ENCODE peak calls at places on chromosomes 4 and X, in eight cellular contexts. One of them, this sample, is unnamed.
A peak's percentile ranks its signal among the peaks of the same experiment; 100 is the strongest.

GRCh38 chr4:154041595-154042086 is 252.8 kb upstream of the SFRP2 start:
- DNase-seq in CD8-positive, alpha-beta memory T cell: no peak
- DNase-seq in K562: no peak
- DNase-seq in spleen: no peak
- DNase-seq in mesendoderm: no peak
- DNase-seq in psoas muscle: no peak
- DNase-seq in upper lobe of left lung: no peak
- DNase-seq in left ventricle myocardium inferior: no peak
- DNase-seq in this sample: no peak

GRCh38 chr4:186760576-186760975 is 36.9 kb upstream of the FAT1 start:
- DNase-seq in left ventricle myocardium inferior: no peak
- DNase-seq in mesendoderm: no peak
- DNase-seq in K562: no peak
- DNase-seq in spleen: no peak
- DNase-seq in CD8-positive, alpha-beta memory T cell: no peak
- DNase-seq in psoas muscle: no peak
- DNase-seq in upper lobe of left lung: no peak
- DNase-seq in this sample: no peak

GRCh38 chrX:103658681-103659433 is 27.6 kb downstream of the MORF4L2 start:
- DNase-seq in CD8-positive, alpha-beta memory T cell: no peak
- DNase-seq in mesendoderm: no peak
- DNase-seq in psoas muscle: no peak
- DNase-seq in upper lobe of left lung: no peak
- DNase-seq in spleen: no peak
- DNase-seq in K562: no peak
- DNase-seq in left ventricle myocardium inferior: no peak
- DNase-seq in this sample: no peak

GRCh38 chr4:156190606-156191005 is 236.9 kb upstream of the CTSO start:
- DNase-seq in K562: no peak
- DNase-seq in mesendoderm: no peak
- DNase-seq in psoas muscle: no peak
- DNase-seq in upper lobe of left lung: no peak
- DNase-seq in left ventricle myocardium inferior: no peak
- DNase-seq in CD8-positive, alpha-beta memory T cell: no peak
- DNase-seq in spleen: no peak
- DNase-seq in this sample: no peak

GRCh38 chrX:113929004-113929403 is 654.9 kb upstream of the HTR2C start:
- DNase-seq in mesendoderm: peak; percentile 92
- DNase-seq in CD8-positive, alpha-beta memory T cell: no peak
- DNase-seq in upper lobe of left lung: peak; percentile 29
- DNase-seq in K562: peak; percentile 18
- DNase-seq in left ventricle myocardium inferior: no peak
- DNase-seq in psoas muscle: no peak
- DNase-seq in spleen: no peak
- DNase-seq in this sample: no peak

GRCh38 chrX:40576291-40576690 is 4.5 kb upstream of the ATP6AP2 start:
- DNase-seq in CD8-positive, alpha-beta memory T cell: no peak
- DNase-seq in spleen: no peak
- DNase-seq in upper lobe of left lung: no peak
- DNase-seq in left ventricle myocardium inferior: no peak
- DNase-seq in psoas muscle: no peak
- DNase-seq in mesendoderm: no peak
- DNase-seq in K562: no peak
- DNase-seq in this sample: no peak

GRCh38 chr4:5433196-5433595 is 275.2 kb downstream of the EVC2 start:
- DNase-seq in mesendoderm: no peak
- DNase-seq in upper lobe of left lung: no peak
- DNase-seq in CD8-positive, alpha-beta memory T cell: no peak
- DNase-seq in left ventricle myocardium inferior: no peak
- DNase-seq in K562: no peak
- DNase-seq in psoas muscle: no peak
- DNase-seq in spleen: no peak
- DNase-seq in this sample: no peak

GRCh38 chr4:53463340-53463739 is 85.9 kb downstream of the FIP1L1 start:
- DNase-seq in upper lobe of left lung: no peak
- DNase-seq in CD8-positive, alpha-beta memory T cell: no peak
- DNase-seq in psoas muscle: no peak
- DNase-seq in K562: no peak
- DNase-seq in left ventricle myocardium inferior: no peak
- DNase-seq in spleen: no peak
- DNase-seq in mesendoderm: no peak
- DNase-seq in this sample: no peak

GRCh38 chr4:181959121-181959520 is 284.1 kb upstream of the TENM3 start:
- DNase-seq in psoas muscle: no peak
- DNase-seq in mesendoderm: peak; percentile 59
- DNase-seq in spleen: no peak
- DNase-seq in left ventricle myocardium inferior: no peak
- DNase-seq in K562: no peak
- DNase-seq in CD8-positive, alpha-beta memory T cell: no peak
- DNase-seq in upper lobe of left lung: no peak
- DNase-seq in this sample: no peak

GRCh38 chr4:6680372-6681034 is 13.2 kb upstream of the S100P start:
- DNase-seq in mesendoderm: peak; percentile 57
- DNase-seq in psoas muscle: no peak
- DNase-seq in K562: peak; percentile 67
- DNase-seq in upper lobe of left lung: no peak
- DNase-seq in CD8-positive, alpha-beta memory T cell: peak; percentile 18
- DNase-seq in left ventricle myocardium inferior: no peak
- DNase-seq in spleen: peak; percentile 37
- DNase-seq in this sample: no peak

GRCh38 chr4:8537041-8537461 is 43.1 kb upstream of the GPR78 start:
- DNase-seq in mesendoderm: no peak
- DNase-seq in upper lobe of left lung: peak; percentile 77
- DNase-seq in spleen: no peak
- DNase-seq in left ventricle myocardium inferior: no peak
- DNase-seq in K562: no peak
- DNase-seq in psoas muscle: peak; percentile 56
- DNase-seq in CD8-positive, alpha-beta memory T cell: no peak
- DNase-seq in this sample: peak; percentile 63

GRCh38 chr4:163609046-163609445 is 114.6 kb downstream of the TMA16 start:
- DNase-seq in spleen: no peak
- DNase-seq in upper lobe of left lung: no peak
- DNase-seq in K562: no peak
- DNase-seq in left ventricle myocardium inferior: no peak
- DNase-seq in mesendoderm: no peak
- DNase-seq in CD8-positive, alpha-beta memory T cell: no peak
- DNase-seq in psoas muscle: no peak
- DNase-seq in this sample: no peak

GRCh38 chr4:76383001-76383400 is 37.9 kb downstream of the CCDC158 start:
- DNase-seq in CD8-positive, alpha-beta memory T cell: no peak
- DNase-seq in mesendoderm: peak; percentile 2
- DNase-seq in psoas muscle: no peak
- DNase-seq in upper lobe of left lung: no peak
- DNase-seq in K562: no peak
- DNase-seq in left ventricle myocardium inferior: no peak
- DNase-seq in spleen: no peak
- DNase-seq in this sample: no peak

GRCh38 chrX:54181196-54181953 is 1.7 kb downstream of the FAM120C start:
- DNase-seq in mesendoderm: no peak
- DNase-seq in K562: no peak
- DNase-seq in psoas muscle: no peak
- DNase-seq in CD8-positive, alpha-beta memory T cell: no peak
- DNase-seq in left ventricle myocardium inferior: no peak
- DNase-seq in spleen: no peak
- DNase-seq in upper lobe of left lung: no peak
- DNase-seq in this sample: no peak

GRCh38 chr4:95537967-95538485 is 10.7 kb downstream of the UNC5C start:
- DNase-seq in upper lobe of left lung: no peak
- DNase-seq in psoas muscle: no peak
- DNase-seq in CD8-positive, alpha-beta memory T cell: no peak
- DNase-seq in mesendoderm: no peak
- DNase-seq in spleen: no peak
- DNase-seq in left ventricle myocardium inferior: no peak
- DNase-seq in K562: no peak
- DNase-seq in this sample: no peak

GRCh38 chr4:95539056-95539455 is 9.7 kb downstream of the UNC5C start:
- DNase-seq in left ventricle myocardium inferior: no peak
- DNase-seq in spleen: no peak
- DNase-seq in mesendoderm: no peak
- DNase-seq in K562: no peak
- DNase-seq in upper lobe of left lung: no peak
- DNase-seq in psoas muscle: no peak
- DNase-seq in CD8-positive, alpha-beta memory T cell: no peak
- DNase-seq in this sample: no peak

GRCh38 chr4:95537181-95537580 is 11.6 kb downstream of the UNC5C start:
- DNase-seq in mesendoderm: no peak
- DNase-seq in left ventricle myocardium inferior: no peak
- DNase-seq in upper lobe of left lung: no peak
- DNase-seq in CD8-positive, alpha-beta memory T cell: no peak
- DNase-seq in K562: no peak
- DNase-seq in spleen: no peak
- DNase-seq in psoas muscle: no peak
- DNase-seq in this sample: no peak

GRCh38 chr4:95535180-95535579 is 13.6 kb downstream of the UNC5C start:
- DNase-seq in CD8-positive, alpha-beta memory T cell: no peak
- DNase-seq in upper lobe of left lung: no peak
- DNase-seq in psoas muscle: no peak
- DNase-seq in left ventricle myocardium inferior: no peak
- DNase-seq in mesendoderm: no peak
- DNase-seq in K562: no peak
- DNase-seq in spleen: no peak
- DNase-seq in this sample: no peak

DNA sequence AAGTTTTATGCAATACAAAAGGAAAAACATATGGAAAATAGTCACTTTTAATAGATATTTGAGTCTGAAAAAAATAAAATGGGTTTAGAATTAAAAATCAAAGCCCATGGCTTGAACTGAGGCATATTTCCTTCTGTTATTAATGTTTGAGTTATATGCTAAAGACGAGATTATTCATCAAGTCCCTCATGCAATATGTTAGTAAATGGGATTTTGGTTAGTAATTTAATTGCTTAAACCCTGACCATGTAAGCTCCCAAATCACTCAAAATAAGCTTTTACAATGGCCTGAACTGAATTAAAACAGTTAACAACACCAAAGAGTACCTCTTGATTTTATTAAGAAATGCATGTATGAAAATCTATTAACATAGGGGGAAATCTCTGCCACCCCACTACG is 12.1 kb downstream of the UNC5C start:
- DNase-seq in CD8-positive, alpha-beta memory T cell: no peak
- DNase-seq in spleen: no peak
- DNase-seq in psoas muscle: no peak
- DNase-seq in K562: no peak
- DNase-seq in left ventricle myocardium inferior: no peak
- DNase-seq in mesendoderm: no peak
- DNase-seq in upper lobe of left lung: no peak
- DNase-seq in this sample: no peak
- H3K27ac ChIP-seq in CD8-positive, alpha-beta memory T cell: no peak overlapping the region
- H3K27ac ChIP-seq in spleen: peak overlapping the region; percentile 33
- H3K27ac ChIP-seq in psoas muscle: no peak overlapping the region
- H3K27ac ChIP-seq in K562: no peak overlapping the region
- H3K27ac ChIP-seq in left ventricle myocardium inferior: peak overlapping the region; percentile 92
- H3K27ac ChIP-seq in mesendoderm: no peak overlapping the region
- H3K27ac ChIP-seq in upper lobe of left lung: peak overlapping the region; percentile 35
- H3K27ac ChIP-seq in this sample: peak overlapping the region; percentile 71

DNA sequence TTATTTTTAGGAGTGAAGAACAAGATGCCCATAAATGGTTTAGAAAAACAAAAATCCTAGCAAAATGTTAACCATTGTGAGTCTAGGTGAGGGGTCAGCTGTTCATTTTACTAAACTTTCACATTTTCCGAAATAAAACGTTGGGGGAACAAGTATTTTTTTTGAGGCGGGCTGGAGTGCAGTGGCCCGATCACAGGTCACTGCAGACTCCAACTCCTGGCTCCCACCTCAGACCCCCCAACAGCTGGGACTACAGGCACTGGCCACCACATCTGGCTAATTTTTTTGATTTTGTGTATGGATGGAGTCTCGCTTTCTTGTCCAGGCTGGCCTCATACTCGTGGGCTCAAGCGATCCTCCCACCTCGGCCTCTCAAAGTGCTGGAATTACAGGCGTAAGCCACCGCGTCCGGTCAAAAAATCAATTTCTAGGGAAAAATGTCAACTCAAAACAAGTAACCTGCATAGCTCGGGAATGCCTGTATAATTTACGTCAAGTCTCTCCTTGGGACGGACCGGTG is 741 bp upstream of the TAF1 start:
- DNase-seq in upper lobe of left lung: no peak
- DNase-seq in spleen: no peak
- DNase-seq in K562: no peak
- DNase-seq in CD8-positive, alpha-beta memory T cell: no peak
- DNase-seq in psoas muscle: no peak
- DNase-seq in mesendoderm: no peak
- DNase-seq in left ventricle myocardium inferior: no peak
- DNase-seq in this sample: no peak
- H3K27ac ChIP-seq in upper lobe of left lung: peak overlapping the region; percentile 88
- H3K27ac ChIP-seq in spleen: peak overlapping the region; percentile 95
- H3K27ac ChIP-seq in K562: peak overlapping the region; percentile 99
- H3K27ac ChIP-seq in CD8-positive, alpha-beta memory T cell: peak overlapping the region; percentile 94
- H3K27ac ChIP-seq in psoas muscle: peak overlapping the region; percentile 87
- H3K27ac ChIP-seq in mesendoderm: no peak overlapping the region
- H3K27ac ChIP-seq in left ventricle myocardium inferior: peak overlapping the region; percentile 92
- H3K27ac ChIP-seq in this sample: peak overlapping the region; percentile 81

DNA sequence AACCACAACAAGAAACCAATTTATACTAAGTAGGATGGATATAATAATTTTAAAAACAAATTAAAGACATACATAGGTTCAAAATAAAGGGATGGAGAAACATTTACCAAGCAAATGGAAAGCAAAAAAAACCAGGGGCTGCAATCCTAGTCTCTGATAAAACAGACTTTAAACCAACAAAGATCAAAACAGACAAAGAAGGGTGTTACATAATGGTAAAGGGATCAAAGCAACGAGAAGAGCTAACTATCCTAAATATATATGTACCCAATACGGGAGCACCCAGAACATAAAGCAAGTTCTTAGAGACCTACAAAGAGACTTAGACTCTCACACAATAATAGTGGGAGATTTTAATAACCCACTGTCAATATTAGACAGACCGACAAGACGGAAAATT is 66.6 kb downstream of the ATRX start:
- DNase-seq in K562: no peak
- DNase-seq in upper lobe of left lung: no peak
- DNase-seq in CD8-positive, alpha-beta memory T cell: no peak
- DNase-seq in spleen: no peak
- DNase-seq in psoas muscle: no peak
- DNase-seq in left ventricle myocardium inferior: no peak
- DNase-seq in mesendoderm: no peak
- DNase-seq in this sample: no peak
- H3K27ac ChIP-seq in K562: no peak overlapping the region
- H3K27ac ChIP-seq in upper lobe of left lung: no peak overlapping the region
- H3K27ac ChIP-seq in CD8-positive, alpha-beta memory T cell: no peak overlapping the region
- H3K27ac ChIP-seq in spleen: no peak overlapping the region
- H3K27ac ChIP-seq in psoas muscle: no peak overlapping the region
- H3K27ac ChIP-seq in left ventricle myocardium inferior: no peak overlapping the region
- H3K27ac ChIP-seq in mesendoderm: no peak overlapping the region
- H3K27ac ChIP-seq in this sample: no peak overlapping the region

DNA sequence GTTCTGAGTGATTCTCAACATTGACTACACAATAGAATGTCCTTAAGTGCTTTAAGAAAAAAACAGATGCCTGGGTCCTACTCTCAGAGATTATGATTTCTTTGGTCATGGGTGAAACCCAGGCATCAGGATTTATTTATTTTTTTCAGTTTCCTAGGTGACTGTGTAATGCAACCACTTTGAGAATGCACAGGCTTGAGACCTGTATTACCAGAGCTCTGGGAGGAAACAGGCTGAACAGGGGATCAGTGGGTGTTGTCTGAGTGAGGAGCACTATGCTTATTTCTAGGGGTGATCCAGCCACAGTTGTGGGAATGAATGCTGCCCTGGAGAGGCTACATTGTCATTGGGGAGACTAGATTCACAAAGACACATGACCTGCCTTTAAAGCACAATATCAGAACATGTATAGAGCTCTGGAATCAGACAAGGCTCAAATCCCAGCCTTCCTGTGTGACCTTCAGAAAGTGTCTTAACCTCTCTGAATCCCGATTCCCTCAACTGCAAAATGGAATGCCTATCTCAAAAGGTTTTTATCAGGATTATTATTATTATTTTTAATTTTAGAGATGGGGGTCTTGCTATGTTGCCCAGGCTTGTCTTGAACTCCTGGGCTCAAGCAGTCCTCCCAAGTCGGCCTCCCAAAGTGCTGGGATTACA is 61.6 kb upstream of the PRPS1 start:
- DNase-seq in spleen: no peak
- DNase-seq in left ventricle myocardium inferior: no peak
- DNase-seq in mesendoderm: peak; percentile 50
- DNase-seq in psoas muscle: no peak
- DNase-seq in CD8-positive, alpha-beta memory T cell: no peak
- DNase-seq in K562: no peak
- DNase-seq in upper lobe of left lung: no peak
- DNase-seq in this sample: no peak
- H3K27ac ChIP-seq in spleen: no peak overlapping the region
- H3K27ac ChIP-seq in left ventricle myocardium inferior: no peak overlapping the region
- H3K27ac ChIP-seq in mesendoderm: no peak overlapping the region
- H3K27ac ChIP-seq in psoas muscle: no peak overlapping the region
- H3K27ac ChIP-seq in CD8-positive, alpha-beta memory T cell: no peak overlapping the region
- H3K27ac ChIP-seq in K562: no peak overlapping the region
- H3K27ac ChIP-seq in upper lobe of left lung: no peak overlapping the region
- H3K27ac ChIP-seq in this sample: no peak overlapping the region